ENCODE peak calls at places on chromosomes 11 and 22, in eight cellular contexts. A is pancreas, Q is ovary, B is cardiac muscle cell, L is neural progenitor cell, W is A549, R is HCT116, E is adrenal gland. V is an unnamed sample.

GRCh38 chr11:110488446-110488845 is 58.7 kb downstream of the FDX1 start:
- DNase-seq in B (no peak), L (no peak), R (no peak), W (no peak), Q (no peak), A (no peak), E (no peak), V (no peak)

GRCh38 chr11:96052921-96053631 is 129.2 kb upstream of the MTMR2 start:
- DNase-seq in R (no peak), E (no peak), Q (no peak), W (no peak), B (no peak), L (no peak), A (no peak), V (no peak)

GRCh38 chr11:12287374-12288211 is 89.8 kb upstream of the PARVA start:
- DNase-seq in B (peak; percentile 80), L (peak; percentile 82), A (no peak), Q (peak; percentile 62), R (peak; percentile 78), E (peak; percentile 88), W (peak; percentile 95), V (no peak)

GRCh38 chr11:28860898-28861297 is 752.7 kb downstream of the METTL15 start:
- DNase-seq in E (no peak), B (no peak), Q (no peak), W (peak; percentile 72), R (peak; percentile 13), A (no peak), L (no peak), V (no peak)

GRCh38 chr11:118105657-118106305 is 19.0 kb upstream of the SMIM35 start:
- DNase-seq in R (no peak), Q (no peak), W (no peak), E (no peak), L (no peak), A (no peak), B (no peak), V (no peak)

GRCh38 chr11:27721505-27722116 is 21.4 kb upstream of the BDNF start:
- DNase-seq in Q (no peak), B (no peak), L (peak; percentile 9), R (no peak), E (no peak), A (no peak), W (no peak), V (no peak)

GRCh38 chr22:32531228-32531627 is 56.6 kb downstream of the FBXO7 start:
- DNase-seq in W (no peak), A (no peak), R (no peak), B (peak; percentile 44), E (peak; percentile 39), Q (peak; percentile 35), L (no peak), V (no peak)

GRCh38 chr11:70158201-70158600 is 44.9 kb upstream of the FADD start:
- DNase-seq in Q (no peak), E (no peak), B (peak; percentile 73), W (peak; percentile 55), R (peak; percentile 13), L (peak; percentile 83), A (no peak), V (no peak)

GRCh38 chr11:12800032-12800671 is 125.9 kb downstream of the TEAD1 start:
- DNase-seq in R (peak; percentile 74), W (peak; percentile 58), A (peak; percentile 57), E (peak; percentile 25), L (no peak), Q (no peak), B (peak; percentile 72), V (no peak)

GRCh38 chr22:38921126-38921525 is 36.3 kb upstream of the APOBEC3A start:
- DNase-seq in E (no peak), A (peak; percentile 94), L (no peak), Q (no peak), R (peak; percentile 39), B (no peak), W (no peak), V (no peak)

GRCh38 chr11:17371614-17372013 is 16.8 kb downstream of the KCNJ11 start:
- DNase-seq in E (no peak), W (peak; percentile 58), R (peak; percentile 61), L (peak; percentile 33), Q (no peak), B (peak; percentile 25), A (no peak), V (peak; percentile 57)

GRCh38 chr11:112961751-112962747 is 829 bp downstream of the NCAM1 start:
- DNase-seq in R (no peak), E (peak; percentile 29), A (no peak), Q (peak; percentile 38), L (peak; percentile 69), B (peak; percentile 76), W (no peak), V (no peak)

GRCh38 chr11:44025727-44026126 is 22.1 kb upstream of the ACCSL start:
- DNase-seq in L (no peak), Q (no peak), A (no peak), W (no peak), E (no peak), R (no peak), B (no peak), V (no peak)

DNA sequence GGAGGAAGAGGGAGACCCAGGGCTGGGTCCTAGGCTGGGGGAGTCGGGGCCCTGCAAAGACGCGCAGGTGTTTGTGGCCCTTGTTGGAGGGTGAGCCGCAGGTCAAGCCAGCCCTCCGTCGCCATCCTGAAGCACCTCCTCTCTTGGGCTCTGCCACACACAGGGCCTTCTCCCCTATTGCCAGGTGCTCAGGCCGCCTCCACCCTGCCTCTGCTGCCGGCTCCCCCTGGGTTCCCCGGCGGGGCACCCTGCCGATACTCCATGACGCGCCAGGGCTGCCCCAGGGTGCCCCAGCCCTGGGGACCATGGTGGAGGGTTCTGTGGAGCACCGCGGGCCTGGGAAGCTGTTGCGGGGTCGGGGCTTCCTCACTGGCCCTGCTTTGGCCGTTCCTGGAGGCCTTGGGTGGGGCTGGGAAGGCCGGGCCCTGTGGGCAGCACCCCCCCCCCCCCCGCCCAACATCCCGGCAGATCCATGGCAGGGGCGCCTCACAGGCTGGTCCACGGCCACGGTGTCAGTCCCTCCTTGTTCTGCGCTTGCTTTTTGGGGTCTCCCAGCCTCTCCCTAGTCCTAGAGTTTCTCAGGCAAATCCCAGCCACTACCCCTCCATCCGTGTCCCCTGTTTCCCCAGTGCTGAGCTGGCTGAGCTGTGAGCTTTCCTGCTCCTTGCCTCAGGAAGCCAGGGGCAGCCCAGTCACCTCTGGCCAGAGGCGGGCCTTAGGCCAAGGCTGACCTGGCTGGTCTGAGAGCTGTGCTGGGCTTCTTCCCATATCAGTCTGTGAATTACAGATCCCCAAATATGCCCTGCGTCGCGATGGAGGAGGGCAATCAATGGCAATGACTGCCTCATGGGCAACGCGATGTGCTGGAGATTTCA is 2.3 kb upstream of the ADORA2A start:
- DNase-seq in R (no peak), L (no peak), Q (no peak), B (no peak), A (no peak), E (no peak), W (no peak), V (no peak)
- H3K4me3 ChIP-seq in R (no peak overlapping the region), L (no peak overlapping the region), Q (no peak overlapping the region), B (no peak overlapping the region), A (no peak overlapping the region), E (peak overlapping the region; percentile 54), W (no peak overlapping the region), V (peak overlapping the region; percentile 74)

DNA sequence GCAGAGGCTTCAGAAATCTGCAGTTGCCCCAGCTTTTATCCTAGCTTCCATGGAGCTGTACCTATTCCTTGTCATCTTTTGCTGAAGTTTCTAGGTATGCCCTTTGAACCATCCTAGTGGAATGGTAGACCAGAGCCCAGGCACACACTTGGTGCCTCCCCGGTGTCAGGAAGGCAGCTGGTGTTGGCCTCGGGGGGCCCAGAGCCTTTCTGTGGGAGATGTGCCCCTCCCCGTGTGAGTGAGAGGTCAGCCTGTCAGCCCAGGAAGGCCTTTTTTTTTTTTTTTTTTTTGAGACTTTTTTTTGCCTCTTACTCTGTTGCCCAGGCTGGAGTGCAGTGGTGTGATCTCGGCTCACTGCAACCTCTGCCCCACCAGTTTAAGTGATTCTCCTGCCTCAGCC is 58.4 kb downstream of the MED15 start:
- DNase-seq in R (no peak), B (no peak), L (no peak), A (no peak), Q (no peak), E (no peak), W (no peak), V (no peak)
- H3K4me1 ChIP-seq in R (peaks cover 41% of the 10 kb centered on the region), B (no peaks in the 10 kb centered on the region), L (no peaks in the 10 kb centered on the region), A (peaks cover 7% of the 10 kb centered on the region), Q (peaks cover 14% of the 10 kb centered on the region), E (peaks cover 47% of the 10 kb centered on the region), W (peaks cover 61% of the 10 kb centered on the region), V (no peaks in the 10 kb centered on the region)

GRCh38 chr22:28116261-28116673 is 197.2 kb upstream of the PITPNB start:
- DNase-seq in L (no peak), R (no peak), A (peak; percentile 29), W (peak; percentile 19), Q (peak; percentile 28), B (peak; percentile 27), E (peak; percentile 40), V (no peak)

GRCh38 chr22:28115426-28115825 is 196.4 kb upstream of the PITPNB start:
- DNase-seq in W (no peak), L (no peak), R (no peak), Q (no peak), E (no peak), A (no peak), B (no peak), V (no peak)

GRCh38 chr22:28111501-28111900 is 192.4 kb upstream of the PITPNB start:
- DNase-seq in E (no peak), A (no peak), R (no peak), L (no peak), Q (no peak), B (no peak), W (no peak), V (no peak)

GRCh38 chr22:28112130-28112529 is 193.1 kb upstream of the PITPNB start:
- DNase-seq in L (no peak), R (no peak), W (no peak), A (no peak), Q (no peak), E (no peak), B (no peak), V (no peak)

DNA sequence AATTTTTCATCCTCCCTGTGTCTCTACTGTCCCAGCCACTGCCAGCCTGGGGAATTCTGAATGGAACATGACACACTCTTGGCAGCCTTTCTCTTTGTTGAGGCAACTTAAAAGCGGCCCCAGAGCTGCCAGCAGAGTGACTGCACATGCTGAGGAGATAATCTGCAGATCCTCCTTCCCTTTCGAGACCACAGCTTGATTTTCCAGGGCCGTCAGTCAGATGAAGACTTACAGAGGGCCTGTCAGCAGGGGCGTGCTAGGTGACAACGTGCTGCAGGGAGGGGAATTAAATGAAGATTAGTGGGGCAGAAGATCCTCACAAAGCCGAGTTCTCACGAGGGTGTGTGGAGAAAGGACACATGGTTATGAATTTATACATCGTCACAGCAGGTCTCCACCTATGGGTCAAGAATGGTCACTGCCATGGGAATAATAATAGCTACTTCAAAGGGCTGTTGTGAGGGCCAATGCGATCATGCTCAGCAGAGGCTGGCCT is 193.5 kb upstream of the PITPNB start:
- DNase-seq in A (no peak), Q (no peak), L (peak; percentile 84), E (peak; percentile 50), R (peak; percentile 48), W (peak; percentile 47), B (peak; percentile 68), V (peak; percentile 40)
- TF ChIP-seq CTCF in A (peak; percentile 48), Q (no peak), L (peak; percentile 52), E (peak; percentile 44), R (no peak), W (peak; percentile 32), B (peak; percentile 60), V (peak; percentile 63)

GRCh38 chr11:47353978-47354774 is 1.7 kb upstream of the MYBPC3 start:
- DNase-seq in E (no peak), R (no peak), B (no peak), A (no peak), Q (no peak), W (no peak), L (no peak), V (no peak)
- H3K4me3 ChIP-seq in E (no peak overlapping the region), R (no peak overlapping the region), B (peak overlapping the region; percentile 24), A (no peak overlapping the region), Q (no peak overlapping the region), W (peak overlapping the region; percentile 43), L (no peak overlapping the region), V (no peak overlapping the region)

GRCh38 chr22:41368543-41368817 is 13.3 kb upstream of the TEF start:
- DNase-seq in R (no peak), L (no peak), Q (no peak), A (no peak), E (no peak), W (no peak), B (no peak), V (no peak)
- H3K4me1 ChIP-seq in R (peaks cover 17% of the 10 kb centered on the region), L (peaks cover 22% of the 10 kb centered on the region), Q (peaks cover 18% of the 10 kb centered on the region), A (peaks cover 13% of the 10 kb centered on the region), E (peaks cover 23% of the 10 kb centered on the region), W (peaks cover 8% of the 10 kb centered on the region), B (peaks cover 9% of the 10 kb centered on the region), V (no peaks in the 10 kb centered on the region)

V was measured in OCI-LY7.